ENCODE peak calls at places on chromosome 12, in four cellular contexts. U is CD4-positive, alpha-beta T cell; C is CD8-positive, alpha-beta memory T cell; I is left ventricle myocardium inferior. P is an unnamed sample.

GRCh38 chr12:94561943-94562411 is 88.4 kb downstream of the TMCC3 start:
- DNase-seq in U (no peak), C (no peak), I (peak), P (peak)

GRCh38 chr12:22856120-22856699 is 231.2 kb downstream of the ETNK1 start:
- DNase-seq in U (no peak), C (no peak), I (no peak), P (no peak)

GRCh38 chr12:57063991-57064725 is 14.2 kb upstream of the MYO1A start:
- DNase-seq in C (peak), U (no peak), I (no peak), P (no peak)

GRCh38 chr12:93243689-93244513 is 133.8 kb upstream of the NUDT4 start:
- DNase-seq in I (no peak), C (no peak), U (no peak), P (no peak)

GRCh38 chr12:120687570-120688289 is 781 bp downstream of the MLEC start:
- DNase-seq in I (no peak), C (peak), U (no peak), P (no peak)

GRCh38 chr12:5830121-5830520 is 114.9 kb downstream of the ANO2 start:
- DNase-seq in I (no peak), U (no peak), C (no peak), P (no peak)

GRCh38 chr12:109191621-109192250 is 75.3 kb downstream of the ACACB start:
- DNase-seq in I (no peak), U (no peak), C (no peak), P (no peak)

GRCh38 chr12:59239993-59240392 is 319.7 kb upstream of the LRIG3 start:
- DNase-seq in I (no peak), U (no peak), C (no peak), P (no peak)

GRCh38 chr12:85814116-85814515 is 22.1 kb downstream of the RASSF9 start:
- DNase-seq in U (no peak), I (no peak), C (no peak), P (no peak)

GRCh38 chr12:11228268-11228879 is 41.1 kb downstream of the PRB3 start:
- DNase-seq in C (no peak), U (peak), I (no peak), P (no peak)

GRCh38 chr12:30013051-30013450 is 229.3 kb upstream of the TMTC1 start:
- DNase-seq in U (no peak), I (no peak), C (no peak), P (no peak)

GRCh38 chr12:58453306-58453705 is 467.0 kb downstream of the LRIG3 start:
- DNase-seq in U (no peak), C (no peak), I (no peak), P (no peak)

GRCh38 chr12:12443482-12443881 is 86.6 kb downstream of the BORCS5 start:
- DNase-seq in C (no peak), U (no peak), I (peak), P (no peak)

GRCh38 chr12:12442548-12443071 is 85.7 kb downstream of the BORCS5 start:
- DNase-seq in U (no peak), C (no peak), I (no peak), P (no peak)

GRCh38 chr12:12441051-12441807 is 84.4 kb downstream of the BORCS5 start:
- DNase-seq in U (no peak), I (no peak), C (no peak), P (no peak)

GRCh38 chr12:12439636-12440035 is 82.8 kb downstream of the BORCS5 start:
- DNase-seq in U (peak), I (no peak), C (peak), P (no peak)

GRCh38 chr12:12441891-12442461 is 85.1 kb downstream of the BORCS5 start:
- DNase-seq in U (peak), C (peak), I (no peak), P (no peak)
- H3K27ac ChIP-seq in U (peak), C (peak), I (peak), P (peak)

GRCh38 chr12:126389215-126389841 is 1324.1 kb downstream of the AACS start:
- DNase-seq in I (no peak), C (no peak), U (no peak), P (no peak)

GRCh38 chr12:126385785-126386184 is 1320.5 kb downstream of the AACS start:
- DNase-seq in C (no peak), I (no peak), U (no peak), P (no peak)

GRCh38 chr12:126384029-126384564 is 1318.9 kb downstream of the AACS start:
- DNase-seq in I (no peak), C (no peak), U (no peak), P (no peak)

GRCh38 chr12:126390969-126391566 is 1325.8 kb downstream of the AACS start:
- DNase-seq in C (no peak), I (no peak), U (no peak), P (no peak)

GRCh38 chr12:126389961-126390360 is 1324.7 kb downstream of the AACS start:
- DNase-seq in C (no peak), I (no peak), U (no peak), P (no peak)
- H3K27ac ChIP-seq in C (no peak), I (no peak), U (no peak), P (no peak)

DNA sequence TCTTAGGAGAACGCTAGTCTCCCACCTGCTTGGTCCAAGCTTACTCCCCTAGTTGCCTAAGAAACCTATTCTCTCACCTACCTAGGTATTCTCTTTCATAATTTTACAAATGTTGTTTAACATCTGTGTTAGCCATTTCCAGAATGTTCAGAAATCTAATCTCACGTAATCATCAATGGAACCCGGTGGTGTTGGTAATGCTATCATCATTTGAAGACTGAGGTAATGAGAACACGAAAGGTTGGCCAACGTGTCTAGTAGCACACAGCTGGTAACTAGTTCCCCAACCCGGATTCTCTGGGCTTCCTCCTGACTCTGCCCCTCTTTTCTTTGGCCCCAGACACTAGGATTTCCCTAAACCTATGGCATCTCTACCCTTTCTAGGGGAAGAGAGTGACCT is 43.8 kb upstream of the EMP1 start:
- DNase-seq in U (no peak), C (no peak), I (no peak), P (no peak)
- H3K27ac ChIP-seq in U (no peak), C (no peak), I (peak), P (no peak)

GRCh38 chr12:27585739-27586265 is 61.8 kb downstream of the PPFIBP1 start:
- DNase-seq in U (no peak), I (no peak), C (no peak), P (no peak)

GRCh38 chr12:27580561-27581330 is 56.7 kb downstream of the PPFIBP1 start:
- DNase-seq in U (no peak), C (no peak), I (no peak), P (no peak)

GRCh38 chr12:27583981-27584380 is 60.0 kb downstream of the PPFIBP1 start:
- DNase-seq in U (no peak), C (no peak), I (no peak), P (no peak)

GRCh38 chr12:27578689-27579372 is 54.8 kb downstream of the PPFIBP1 start:
- DNase-seq in I (no peak), C (no peak), U (no peak), P (no peak)

GRCh38 chr12:27583057-27583797 is 59.2 kb downstream of the PPFIBP1 start:
- DNase-seq in U (no peak), C (no peak), I (no peak), P (no peak)
- H3K27ac ChIP-seq in U (no peak), C (no peak), I (peak), P (no peak)

GRCh38 chr12:43832506-43833168 is 3.2 kb upstream of the TMEM117 start:
- DNase-seq in C (no peak), I (no peak), U (no peak), P (no peak)

GRCh38 chr12:43836455-43836989 is 641 bp downstream of the TMEM117 start:
- DNase-seq in U (no peak), C (no peak), I (no peak), P (no peak)

GRCh38 chr12:43835264-43835655 is 621 bp upstream of the TMEM117 start:
- DNase-seq in C (no peak), U (no peak), I (no peak), P (no peak)

GRCh38 chr12:43840338-43840737 is 4.5 kb downstream of the TMEM117 start:
- DNase-seq in C (no peak), U (no peak), I (no peak), P (no peak)

GRCh38 chr12:43835656-43836454 is at the start of gene TMEM117:
- DNase-seq in C (peak), I (peak), U (peak), P (peak)
- H3K27ac ChIP-seq in C (peak), I (peak), U (peak), P (peak)

DNA sequence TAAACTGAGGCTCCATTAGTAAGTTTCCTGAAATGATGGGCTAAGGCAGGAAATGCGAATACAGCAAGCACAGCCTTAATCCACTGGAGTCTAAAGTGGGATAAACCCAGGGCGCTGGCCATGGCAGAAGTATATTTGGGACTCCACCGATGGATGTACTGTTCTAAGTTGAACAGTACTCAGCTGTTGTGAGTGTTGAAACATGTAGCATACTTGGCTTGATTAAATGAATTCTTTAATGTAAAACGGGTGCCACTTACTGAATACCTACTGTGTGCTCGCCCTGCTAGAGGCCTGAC is 1.0 kb downstream of the SSPN start:
- DNase-seq in U (no peak), I (no peak), C (no peak), P (peak)
- H3K27ac ChIP-seq in U (no peak), I (peak), C (no peak), P (peak)

P was measured in substantia nigra.